ENCODE peak calls at places on chromosomes 7 and 10, in six cellular contexts. L, X, A, H, U and Z are unnamed samples.

GRCh38 chr7:747186-747585 is 20.1 kb upstream of the PRKAR1B start:
- DNase-seq in X (no peak), H (no peak), U (no peak), L (no peak), A (no peak), Z (no peak)

GRCh38 chr10:86969421-86970041 is 1.2 kb downstream of the ADIRF start:
- DNase-seq in X (no peak), U (no peak), L (no peak), H (no peak), A (peak; percentile 58), Z (peak; percentile 66)

GRCh38 chr10:132856869-132857524 is 71.0 kb upstream of the NKX6-2 start:
- DNase-seq in X (peak; percentile 1), A (no peak), L (no peak), H (no peak), U (no peak), Z (peak; percentile 1)

GRCh38 chr10:97701438-97702064 is 12.0 kb upstream of the MARVELD1 start:
- DNase-seq in A (no peak), H (peak; percentile 42), L (peak; percentile 73), X (peak; percentile 53), U (no peak), Z (no peak)

GRCh38 chr10:62831346-62831745 is 15.2 kb upstream of the EGR2 start:
- DNase-seq in U (no peak), L (no peak), H (no peak), X (no peak), A (no peak), Z (no peak)

GRCh38 chr10:128894641-128895040 is 572.4 kb upstream of the MGMT start:
- DNase-seq in H (no peak), U (no peak), A (no peak), X (no peak), L (no peak), Z (no peak)

GRCh38 chr7:139265673-139266072 is 34.6 kb downstream of the UBN2 start:
- DNase-seq in L (no peak), A (no peak), H (no peak), U (no peak), X (no peak), Z (no peak)

GRCh38 chr10:114289096-114289436 is 50.0 kb downstream of the VWA2 start:
- DNase-seq in U (no peak), L (no peak), X (no peak), A (no peak), H (no peak), Z (no peak)

GRCh38 chr10:132554991-132555647 is 17.5 kb downstream of the INPP5A start:
- DNase-seq in H (peak; percentile 79), X (peak; percentile 52), A (peak; percentile 71), U (no peak), L (peak; percentile 39), Z (no peak)

GRCh38 chr7:99596408-99596955 is 1.6 kb upstream of the TMEM225B start:
- DNase-seq in U (no peak), X (no peak), L (no peak), H (no peak), A (no peak), Z (no peak)

GRCh38 chr10:88759366-88760101 is at the start of gene LIPN:
- DNase-seq in L (peak; percentile 59), H (no peak), U (no peak), A (peak; percentile 27), X (no peak), Z (no peak)

GRCh38 chr10:61776615-61777266 is 114.0 kb downstream of the CABCOCO1 start:
- DNase-seq in L (no peak), A (no peak), U (no peak), X (no peak), H (no peak), Z (no peak)

GRCh38 chr10:2839081-2839725 is 228.1 kb upstream of the PFKP start:
- DNase-seq in U (no peak), X (peak; percentile 41), A (no peak), H (no peak), L (peak; percentile 48), Z (no peak)

GRCh38 chr10:58184120-58184670 is 83.5 kb downstream of the IPMK start:
- DNase-seq in H (no peak), X (no peak), A (no peak), U (no peak), L (no peak), Z (no peak)

GRCh38 chr7:84506151-84506550 is 311.6 kb upstream of the SEMA3A start:
- DNase-seq in L (no peak), U (no peak), A (no peak), H (no peak), X (no peak), Z (no peak)

GRCh38 chr10:4684434-4684833 is 141.6 kb upstream of the AKR1E2 start:
- DNase-seq in U (no peak), H (no peak), X (no peak), A (no peak), L (no peak), Z (no peak)

GRCh38 chr10:118840776-118841468 is 86.2 kb upstream of the CACUL1 start:
- DNase-seq in X (no peak), L (no peak), U (no peak), H (no peak), A (no peak), Z (no peak)

GRCh38 chr7:106936236-106936635 is 71.2 kb downstream of the PIK3CG start:
- DNase-seq in A (no peak), L (no peak), H (no peak), U (no peak), X (no peak), Z (no peak)

GRCh38 chr7:116259156-116259555 is 48.8 kb downstream of the TES start:
- DNase-seq in L (no peak), X (no peak), A (no peak), H (no peak), U (no peak), Z (no peak)

GRCh38 chr10:91521444-91521843 is 111.3 kb downstream of the HECTD2 start:
- DNase-seq in A (no peak), X (no peak), H (no peak), L (no peak), U (no peak), Z (no peak)

GRCh38 chr10:75250934-75251333 is 15.2 kb upstream of the COMTD1 start:
- DNase-seq in X (peak; percentile 29), H (no peak), L (no peak), U (no peak), A (no peak), Z (no peak)

GRCh38 chr7:27124096-27124978 is 6.2 kb downstream of the HOXA4 start:
- DNase-seq in U (no peak), X (peak; percentile 46), A (no peak), L (no peak), H (no peak), Z (peak; percentile 45)

GRCh38 chr10:118045842-118046490 is 775 bp downstream of the RAB11FIP2 start:
- DNase-seq in U (peak; percentile 4), H (peak; percentile 23), A (peak; percentile 56), X (peak; percentile 33), L (peak; percentile 35), Z (no peak)

GRCh38 chr7:30503273-30504212 is 1.1 kb downstream of the GGCT start:
- DNase-seq in H (no peak), A (no peak), X (no peak), L (no peak), U (no peak), Z (no peak)

GRCh38 chr7:30502470-30503251 is 2.0 kb downstream of the GGCT start:
- DNase-seq in U (no peak), L (no peak), X (no peak), H (no peak), A (no peak), Z (no peak)

GRCh38 chr7:30501264-30501663 is 3.4 kb downstream of the GGCT start:
- DNase-seq in U (no peak), A (no peak), L (no peak), H (no peak), X (no peak), Z (no peak)

GRCh38 chr7:30504347-30505173 is at the start of gene GGCT:
- DNase-seq in A (peak; percentile 99), H (peak; percentile 97), U (peak; percentile 95), L (peak; percentile 99), X (peak; percentile 99), Z (peak; percentile 98)

GRCh38 chr7:30505174-30505697 is 607 bp upstream of the GGCT start:
- DNase-seq in U (no peak), A (no peak), X (no peak), L (no peak), H (no peak), Z (no peak)
- TF ChIP-seq CTCF in U (no peak), A (peak; percentile 20), X (no peak), L (no peak), H (no peak), Z (no peak)

GRCh38 chr7:13185139-13185538 is 497.7 kb downstream of the ARL4A start:
- DNase-seq in H (no peak), U (no peak), X (no peak), L (no peak), A (no peak), Z (no peak)

GRCh38 chr7:13189712-13190111 is 502.3 kb downstream of the ARL4A start:
- DNase-seq in A (no peak), X (no peak), H (no peak), U (no peak), L (no peak), Z (no peak)

DNA sequence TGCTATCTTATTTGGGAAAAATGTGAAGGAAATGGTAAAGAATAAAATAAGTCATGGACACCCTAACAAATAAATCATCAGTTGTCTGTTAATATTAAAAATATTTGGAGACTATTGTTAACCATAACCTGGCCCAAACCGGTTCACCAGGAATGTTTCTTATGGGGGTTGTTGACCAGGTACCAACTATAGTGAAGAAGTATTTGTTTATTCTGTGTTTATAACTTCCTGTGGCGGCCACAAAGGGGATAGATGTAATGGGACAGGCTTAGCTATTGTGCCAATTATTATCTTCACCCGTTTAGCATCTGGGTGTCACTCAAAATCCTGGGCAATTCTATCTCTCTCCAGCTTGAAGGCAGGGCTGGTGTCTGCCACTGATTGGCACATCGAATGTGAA is 500.8 kb downstream of the ARL4A start:
- DNase-seq in L (no peak), U (no peak), X (no peak), A (no peak), H (no peak), Z (no peak)
- H3K4me1 ChIP-seq in L (no peaks in the 10 kb centered on the region), U (no peaks in the 10 kb centered on the region), X (no peaks in the 10 kb centered on the region), A (no peaks in the 10 kb centered on the region), H (no peaks in the 10 kb centered on the region), Z (no peaks in the 10 kb centered on the region)

DNA sequence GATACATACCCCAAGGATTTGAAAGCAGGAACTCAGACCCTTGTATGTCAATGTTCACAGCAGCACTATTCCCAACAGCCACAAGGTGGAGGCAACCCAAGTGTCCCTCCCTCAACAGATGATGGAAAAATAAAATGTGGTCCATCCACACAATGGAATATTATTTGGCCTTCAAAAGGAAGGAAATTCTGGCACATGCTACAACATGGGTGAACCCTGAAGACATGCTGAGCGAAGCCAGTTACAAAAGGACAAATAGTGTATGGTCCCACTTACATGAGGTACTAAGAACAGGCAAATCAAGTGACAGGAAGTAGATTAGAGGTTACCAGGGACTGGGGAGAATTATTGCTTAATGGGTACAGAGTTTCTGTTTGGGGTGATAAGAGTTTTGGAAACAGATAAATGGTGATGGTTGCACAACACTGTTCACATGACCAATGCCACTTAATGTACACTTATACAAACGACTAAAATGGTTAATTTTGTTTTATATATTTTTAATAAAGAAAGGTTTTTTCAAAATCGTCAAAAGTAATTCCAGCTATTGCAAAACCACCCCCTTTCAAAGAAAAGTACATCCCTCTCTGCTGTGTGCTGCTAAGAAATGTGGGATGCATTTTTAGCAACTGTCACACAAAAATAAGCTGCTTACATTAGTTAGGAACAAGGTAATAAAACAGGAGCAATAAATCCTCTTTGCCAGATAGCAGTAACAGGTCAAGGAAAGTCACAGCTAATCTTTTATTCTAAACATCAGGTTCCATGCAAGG is 85.7 kb downstream of the GRB10 start:
- DNase-seq in X (no peak), U (no peak), H (no peak), L (no peak), A (no peak), Z (no peak)
- TF ChIP-seq CTCF in X (peak; percentile 49), U (peak; percentile 17), H (peak; percentile 47), L (peak; percentile 53), A (peak; percentile 41), Z (no peak)

GRCh38 chr7:131105803-131106680 is 221.6 kb upstream of the MKLN1 start:
- DNase-seq in A (peak; percentile 84), X (peak; percentile 87), U (no peak), L (peak; percentile 85), H (peak; percentile 95), Z (peak; percentile 88)
- H3K4me1 ChIP-seq in A (peaks cover 64% of the 10 kb centered on the region), X (peaks cover 18% of the 10 kb centered on the region), U (peaks cover 39% of the 10 kb centered on the region), L (peaks cover 50% of the 10 kb centered on the region), H (peaks cover 67% of the 10 kb centered on the region), Z (peaks cover 22% of the 10 kb centered on the region)